ENCODE peak calls at places on chromosomes 6 and 20, in eight cellular contexts. E is fibroblast of mammary gland, N is RWPE2, I is endothelial cell, X is fibroblast of pulmonary artery, A is NB4, C is neural crest cell, B is neural progenitor cell. P is an unnamed sample.

GRCh38 chr6:114020223-114020622 is 49.3 kb upstream of the HDAC2 start:
- DNase-seq in B (no peak), C (no peak), I (no peak), A (no peak), N (no peak), E (no peak), X (no peak), P (no peak)

GRCh38 chr6:169342655-169343054 is 89.0 kb upstream of the THBS2 start:
- DNase-seq in C (no peak), X (no peak), B (no peak), N (no peak), A (no peak), I (no peak), E (no peak), P (no peak)

GRCh38 chr20:33685328-33686007 is 717 bp downstream of the E2F1 start:
- DNase-seq in A (peak; percentile 88), N (peak; percentile 86), C (peak; percentile 64), X (no peak), I (no peak), E (peak; percentile 29), B (peak; percentile 63), P (peak; percentile 74)

GRCh38 chr20:57047281-57048026 is 219.0 kb downstream of the BMP7 start:
- DNase-seq in A (peak; percentile 80), I (peak; percentile 13), E (no peak), X (no peak), B (no peak), C (no peak), N (no peak), P (peak; percentile 44)

GRCh38 chr6:97394160-97394748 is 111.2 kb upstream of the MMS22L start:
- DNase-seq in B (peak; percentile 71), X (peak; percentile 75), C (peak; percentile 55), N (no peak), E (peak; percentile 62), A (peak; percentile 73), I (peak; percentile 62), P (peak; percentile 68)

GRCh38 chr20:58851221-58851968 is 693 bp upstream of the GNAS-AS1 start:
- DNase-seq in X (no peak), N (no peak), B (peak; percentile 49), I (no peak), C (no peak), A (no peak), E (no peak), P (no peak)

GRCh38 chr20:1310506-1311190 is 18.3 kb downstream of the SDCBP2 start:
- DNase-seq in I (no peak), B (no peak), E (no peak), N (no peak), X (no peak), A (no peak), C (no peak), P (no peak)

GRCh38 chr6:132512638-132513632 is at the start of gene STX7:
- DNase-seq in N (peak; percentile 85), A (peak; percentile 91), I (peak; percentile 89), B (peak; percentile 96), C (peak; percentile 83), X (peak; percentile 88), E (peak; percentile 76), P (peak; percentile 92)

GRCh38 chr6:106223300-106223930 is 102.1 kb downstream of the ATG5 start:
- DNase-seq in A (peak; percentile 76), X (peak; percentile 85), C (peak; percentile 45), I (peak; percentile 57), E (peak; percentile 82), B (peak; percentile 81), N (no peak), P (peak; percentile 70)

GRCh38 chr6:44789790-44790189 is 402.3 kb downstream of the CDC5L start:
- DNase-seq in N (no peak), X (no peak), B (no peak), C (no peak), A (no peak), I (no peak), E (no peak), P (no peak)

GRCh38 chr6:143678980-143679379 is 1.2 kb downstream of the PHACTR2 start:
- DNase-seq in B (peak; percentile 43), A (no peak), N (no peak), X (no peak), I (no peak), E (no peak), C (no peak), P (no peak)

GRCh38 chr6:118451839-118452238 is 96.3 kb upstream of the PLN start:
- DNase-seq in C (no peak), I (no peak), X (no peak), N (no peak), E (no peak), A (no peak), B (no peak), P (no peak)

GRCh38 chr6:17865798-17866725 is 121.4 kb downstream of the KIF13A start:
- DNase-seq in A (no peak), C (no peak), X (peak; percentile 90), N (peak; percentile 97), B (no peak), I (no peak), E (peak; percentile 96), P (peak; percentile 64)

GRCh38 chr6:159038914-159039884 is 5.6 kb downstream of the TAGAP start:
- DNase-seq in N (no peak), A (peak; percentile 98), B (no peak), C (no peak), I (no peak), X (no peak), E (peak; percentile 53), P (no peak)

GRCh38 chr6:81763051-81763450 is 10.6 kb upstream of the TENT5A start:
- DNase-seq in C (no peak), B (no peak), E (no peak), N (no peak), I (no peak), A (no peak), X (no peak), P (no peak)

DNA sequence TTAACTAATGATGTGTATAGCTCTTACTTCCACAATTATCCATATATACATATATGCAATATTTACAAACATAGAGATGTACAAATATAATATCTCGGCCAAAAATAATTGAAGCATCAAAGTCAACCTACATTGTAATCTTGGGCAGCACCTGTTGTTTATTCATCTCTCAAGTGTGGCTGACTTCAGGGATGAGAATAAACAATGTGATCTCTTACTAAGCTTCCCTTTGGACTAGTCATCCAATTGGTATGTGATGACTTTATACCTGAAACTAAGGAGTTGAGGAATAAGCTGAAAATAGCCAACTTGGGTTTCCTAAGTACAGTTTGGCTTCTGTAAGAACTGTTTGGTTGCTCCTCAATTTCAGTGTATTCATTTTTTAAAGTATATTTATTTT is 256.6 kb downstream of the KHDC1L start:
- DNase-seq in X (no peak), B (no peak), N (no peak), E (peak; percentile 18), I (no peak), C (no peak), A (no peak), P (no peak)
- TF ChIP-seq CTCF in X (no peak), B (no peak), N (no peak), E (no peak), I (no peak), C (no peak), A (no peak), P (no peak)

GRCh38 chr6:160858886-160859285 is 132.7 kb upstream of the MAP3K4 start:
- DNase-seq in I (no peak), A (no peak), E (no peak), B (no peak), C (no peak), N (no peak), X (no peak), P (no peak)
- TF ChIP-seq CTCF in I (no peak), A (no peak), E (no peak), B (no peak), C (no peak), N (no peak), X (no peak), P (no peak)

GRCh38 chr20:21681219-21681931 is 24.1 kb upstream of the PAX1 start:
- DNase-seq in I (no peak), B (no peak), C (no peak), N (no peak), A (no peak), X (no peak), E (no peak), P (no peak)

GRCh38 chr20:21684671-21685070 is 20.8 kb upstream of the PAX1 start:
- DNase-seq in E (no peak), X (no peak), B (no peak), C (no peak), N (no peak), A (no peak), I (no peak), P (no peak)

GRCh38 chr20:21677781-21678180 is 27.7 kb upstream of the PAX1 start:
- DNase-seq in X (no peak), A (no peak), E (no peak), N (no peak), I (no peak), C (no peak), B (no peak), P (no peak)

GRCh38 chr20:21682576-21682975 is 22.9 kb upstream of the PAX1 start:
- DNase-seq in A (no peak), I (no peak), E (no peak), X (no peak), N (no peak), C (no peak), B (no peak), P (no peak)

GRCh38 chr20:21681932-21682318 is 23.5 kb upstream of the PAX1 start:
- DNase-seq in A (no peak), B (no peak), E (no peak), C (no peak), N (no peak), I (no peak), X (no peak), P (no peak)
- TF ChIP-seq CTCF in A (no peak), B (no peak), E (no peak), C (no peak), N (no peak), I (no peak), X (no peak), P (no peak)

DNA sequence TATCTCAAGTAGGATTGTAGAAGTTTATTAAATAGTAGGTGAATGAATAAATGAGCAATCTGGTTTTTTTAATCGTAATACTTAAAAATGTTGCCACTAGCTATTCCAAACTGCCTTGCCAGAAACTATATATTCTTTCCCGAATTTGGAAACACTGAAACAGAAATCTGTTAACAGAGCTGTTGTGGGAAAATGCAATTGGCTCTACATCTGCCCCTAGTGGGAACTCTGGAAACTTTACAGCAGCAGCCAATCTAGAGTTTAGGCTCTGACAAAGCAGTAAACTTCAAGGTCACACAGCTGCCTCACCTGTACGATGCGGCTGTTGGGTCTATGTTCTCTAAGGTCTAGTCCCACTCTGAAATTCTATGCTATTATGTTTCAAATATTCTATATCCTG is 41.7 kb downstream of the SYNE1 start:
- DNase-seq in A (no peak), N (no peak), B (peak; percentile 6), I (no peak), X (peak; percentile 36), E (peak; percentile 14), C (no peak), P (no peak)
- TF ChIP-seq CTCF in A (peak; percentile 35), N (peak; percentile 52), B (peak; percentile 56), I (peak; percentile 45), X (peak; percentile 71), E (peak; percentile 54), C (peak; percentile 55), P (no peak)

GRCh38 chr20:39778847-39779641 is 816.9 kb downstream of the DHX35 start:
- DNase-seq in X (no peak), E (peak; percentile 14), I (no peak), N (no peak), B (no peak), C (no peak), A (no peak), P (no peak)
- TF ChIP-seq CTCF in X (no peak), E (peak; percentile 14), I (no peak), N (peak; percentile 19), B (no peak), C (no peak), A (no peak), P (no peak)

P was measured in Calu3.